ENCODE peak calls at places on chromosomes 4 and X, in nine cellular contexts. W is ovary; L is HuH-7; Q is GM06990; P is activated T-helper 1 cell treated with anti-CD3 and anti-CD28 coated beads, Interleukin-2, amount 50 U/mL, for 16 hours; Y is nephron progenitor cell; D is globus pallidus; F is activated T-cell treated with anti-CD3 and anti-CD28 coated beads, Interleukin-2, amount 50 U/mL, for 72 hours; T is fibroblast of lung. G is an unnamed sample.

GRCh38 chr4:101421393-101421792 is 74.1 kb upstream of the PPP3CA start:
- DNase-seq in P (no peak), L (no peak), W (no peak), Y (no peak), F (no peak), D (no peak), T (no peak), Q (no peak), G (no peak)

GRCh38 chr4:89177807-89178206 is 66.5 kb downstream of the TIGD2 start:
- DNase-seq in Q (no peak), L (no peak), D (no peak), W (no peak), P (no peak), F (no peak), Y (no peak), T (no peak), G (no peak)

GRCh38 chrX:130171446-130172126 is at the start of gene RAB33A:
- DNase-seq in Y (peak; percentile 45), Q (peak; percentile 74), F (peak; percentile 38), P (no peak), W (peak; percentile 50), D (peak; percentile 86), T (peak; percentile 25), L (no peak), G (no peak)

GRCh38 chr4:58514299-58514698 is 1404.1 kb upstream of the IGFBP7 start:
- DNase-seq in P (no peak), D (no peak), W (no peak), L (no peak), F (no peak), T (no peak), Q (no peak), Y (no peak), G (no peak)

GRCh38 chr4:166816901-166817300 is 417.4 kb downstream of the SPOCK3 start:
- DNase-seq in D (peak; percentile 39), P (no peak), L (no peak), F (no peak), W (no peak), Q (no peak), T (no peak), Y (no peak), G (no peak)

GRCh38 chr4:108426493-108426892 is 193.9 kb upstream of the RPL34 start:
- DNase-seq in F (peak; percentile 19), D (no peak), T (peak; percentile 36), L (no peak), Y (no peak), Q (no peak), P (no peak), W (no peak), G (no peak)

GRCh38 chr4:10045481-10045880 is 24.2 kb upstream of the SLC2A9 start:
- DNase-seq in P (no peak), Q (no peak), F (no peak), Y (no peak), D (no peak), T (no peak), L (no peak), W (no peak), G (no peak)

GRCh38 chr4:20252656-20253271 is 1.1 kb downstream of the SLIT2 start:
- DNase-seq in L (no peak), W (peak; percentile 53), P (no peak), F (no peak), Y (peak; percentile 50), D (no peak), T (peak; percentile 54), Q (peak; percentile 13), G (no peak)

GRCh38 chr4:40189997-40190396 is 6.8 kb upstream of the RHOH start:
- DNase-seq in Y (no peak), T (peak; percentile 65), L (no peak), Q (no peak), F (no peak), W (peak; percentile 54), P (no peak), D (no peak), G (no peak)

GRCh38 chr4:22508376-22508775 is 7.5 kb downstream of the ADGRA3 start:
- DNase-seq in W (no peak), Q (no peak), L (no peak), Y (no peak), F (no peak), T (peak; percentile 77), D (no peak), P (no peak), G (no peak)

GRCh38 chr4:74258949-74259348 is 49.3 kb upstream of the EPGN start:
- DNase-seq in Q (no peak), D (no peak), Y (no peak), P (no peak), L (no peak), W (no peak), F (no peak), T (peak; percentile 47), G (no peak)

GRCh38 chr4:74230902-74231499 is 73.1 kb downstream of the MTHFD2L start:
- DNase-seq in F (peak; percentile 42), Q (no peak), W (no peak), Y (no peak), P (no peak), L (no peak), T (peak; percentile 43), D (no peak), G (peak; percentile 42)

GRCh38 chrX:154472685-154473632 is 6.1 kb downstream of the LAGE3 start:
- DNase-seq in D (no peak), L (no peak), Q (no peak), T (no peak), P (no peak), W (no peak), Y (no peak), F (no peak), G (no peak)

GRCh38 chrX:118655561-118656246 is 71.7 kb upstream of the IL13RA1 start:
- DNase-seq in F (no peak), D (no peak), Q (no peak), T (peak; percentile 39), Y (no peak), L (no peak), W (no peak), P (no peak), G (no peak)

GRCh38 chr4:158996669-158997074 is 106.2 kb upstream of the RAPGEF2 start:
- DNase-seq in Y (no peak), D (no peak), P (no peak), W (no peak), L (no peak), Q (no peak), F (no peak), T (peak; percentile 95), G (peak; percentile 90)

GRCh38 chr4:10182446-10183424 is 66.1 kb upstream of the WDR1 start:
- DNase-seq in Y (no peak), Q (no peak), F (peak; percentile 13), L (no peak), P (no peak), D (no peak), T (no peak), W (no peak), G (no peak)

GRCh38 chrX:12814434-12814833 is 23.2 kb downstream of the PRPS2 start:
- DNase-seq in W (no peak), P (no peak), D (peak; percentile 33), T (peak; percentile 64), Q (peak; percentile 35), L (peak; percentile 23), Y (peak; percentile 27), F (peak; percentile 36), G (peak; percentile 53)

GRCh38 chr4:6109842-6110560 is 90.3 kb downstream of the JAKMIP1 start:
- DNase-seq in L (peak; percentile 42), Q (no peak), D (no peak), F (no peak), T (no peak), W (no peak), P (no peak), Y (no peak), G (no peak)

GRCh38 chr4:145731026-145731425 is 51.1 kb downstream of the C4orf51 start:
- DNase-seq in F (no peak), W (no peak), Q (no peak), T (peak; percentile 80), D (peak; percentile 15), Y (no peak), P (no peak), L (peak; percentile 73), G (no peak)

GRCh38 chr4:91108751-91109150 is 981.6 kb downstream of the CCSER1 start:
- DNase-seq in T (no peak), L (no peak), Y (no peak), D (no peak), Q (no peak), W (no peak), F (no peak), P (no peak), G (no peak)

GRCh38 chrX:118973389-118974087 is 880 bp upstream of the LONRF3 start:
- DNase-seq in D (no peak), W (peak; percentile 44), L (peak; percentile 8), Y (peak; percentile 9), F (no peak), Q (no peak), P (no peak), T (no peak), G (no peak)

G was measured in dermis microvascular lymphatic vessel endothelial cell.